ENCODE peak calls at places on chromosomes 3 and 15, in four cellular contexts. S, O, A and I are unnamed samples.

GRCh38 chr15:48400086-48400485 is 68.9 kb downstream of the DUT start:
- DNase-seq in O (peak), S (no peak), A (no peak), I (no peak)

GRCh38 chr3:96966181-96966929 is 152.0 kb downstream of the EPHA6 start:
- DNase-seq in A (no peak), S (no peak), O (no peak), I (no peak)

GRCh38 chr3:193883551-193883950 is 252.4 kb upstream of the HES1 start:
- DNase-seq in S (no peak), O (peak), A (no peak), I (no peak)

GRCh38 chr15:36544518-36545383 is 34.7 kb upstream of the CDIN1 start:
- DNase-seq in O (no peak), S (no peak), A (no peak), I (no peak)

GRCh38 chr3:194938845-194939531 is 253.3 kb downstream of the FAM43A start:
- DNase-seq in O (peak), A (no peak), S (no peak), I (no peak)

GRCh38 chr3:48451270-48451669 is 4.7 kb downstream of the ATRIP start:
- DNase-seq in S (no peak), A (peak), O (no peak), I (no peak)

GRCh38 chr3:127008236-127008635 is 25.3 kb downstream of the PLXNA1 start:
- DNase-seq in S (no peak), A (no peak), O (no peak), I (no peak)

GRCh38 chr15:42735382-42736165 is 1.4 kb downstream of the CDAN1 start:
- DNase-seq in O (no peak), S (no peak), A (no peak), I (no peak)

GRCh38 chr3:33989229-33989628 is 190.8 kb downstream of the PDCD6IP start:
- DNase-seq in S (no peak), A (no peak), O (no peak), I (no peak)

GRCh38 chr3:151443583-151443982 is 17.3 kb downstream of the IGSF10 start:
- DNase-seq in O (no peak), S (no peak), A (no peak), I (peak)

GRCh38 chr3:67094167-67094566 is 96.1 kb downstream of the KBTBD8 start:
- DNase-seq in O (no peak), S (no peak), A (no peak), I (no peak)